ENCODE peak calls at places on chromosomes 5 and 9, in five cellular contexts. R, J, T, Q and C are unnamed samples.

GRCh38 chr5:178839319-178839704 is 20.4 kb upstream of the ZNF354B start:
- DNase-seq in R (peak), J (peak), T (peak), Q (peak), C (no peak)

GRCh38 chr5:15286659-15287058 is 213.3 kb upstream of the FBXL7 start:
- DNase-seq in R (no peak), J (no peak), T (peak), Q (no peak), C (no peak)

GRCh38 chr9:68970150-68970549 is 43.8 kb downstream of the PRKACG start:
- DNase-seq in R (no peak), J (no peak), T (no peak), Q (no peak), C (no peak)

GRCh38 chr5:14505310-14506140 is 76.1 kb upstream of the OTULINL start:
- DNase-seq in R (peak), J (no peak), T (no peak), Q (no peak), C (no peak)

GRCh38 chr5:89697581-89697980 is 712.0 kb downstream of the CETN3 start:
- DNase-seq in R (no peak), J (peak), T (no peak), Q (no peak), C (no peak)

GRCh38 chr5:61120534-61120933 is 41.7 kb downstream of the SMIM15 start:
- DNase-seq in R (no peak), J (peak), T (no peak), Q (no peak), C (no peak)

GRCh38 chr9:132059351-132059750 is 20.3 kb downstream of the MED27 start:
- DNase-seq in R (no peak), J (no peak), T (peak), Q (no peak), C (no peak)

GRCh38 chr9:114271556-114272510 is 51.1 kb upstream of the ORM1 start:
- DNase-seq in R (no peak), J (peak), T (peak), Q (peak), C (no peak)

GRCh38 chr9:110213413-110214044 is 5.6 kb upstream of the C9orf152 start:
- DNase-seq in R (no peak), J (no peak), T (no peak), Q (no peak), C (no peak)

GRCh38 chr5:54187694-54188093 is 122.7 kb downstream of the ARL15 start:
- DNase-seq in R (no peak), J (no peak), T (no peak), Q (no peak), C (no peak)

GRCh38 chr9:100689635-100690034 is 111.8 kb downstream of the CAVIN4 start:
- DNase-seq in R (no peak), J (no peak), T (no peak), Q (no peak), C (peak)

GRCh38 chr5:35899805-35900204 is 38.6 kb downstream of the CAPSL start:
- DNase-seq in R (no peak), J (no peak), T (no peak), Q (no peak), C (peak)
- H3K4me3 ChIP-seq in R (no peak), J (no peak), T (no peak), Q (no peak), C (no peak)

GRCh38 chr9:34519321-34520020 is 3.3 kb downstream of the ENHO start:
- DNase-seq in R (no peak), J (no peak), T (no peak), Q (no peak), C (no peak)
- TF ChIP-seq CTCF in R (no peak), J (peak), T (no peak), Q (no peak), C (no peak)

GRCh38 chr9:89465726-89466308 is 32.1 kb downstream of the SEMA4D start:
- DNase-seq in R (no peak), J (no peak), T (no peak), Q (no peak), C (no peak)

GRCh38 chr9:89466451-89467277 is 31.2 kb downstream of the SEMA4D start:
- DNase-seq in R (no peak), J (no peak), T (no peak), Q (no peak), C (peak)

GRCh38 chr9:89468271-89468960 is 29.5 kb downstream of the SEMA4D start:
- DNase-seq in R (no peak), J (no peak), T (no peak), Q (no peak), C (no peak)

GRCh38 chr9:89469003-89469402 is 28.9 kb downstream of the SEMA4D start:
- DNase-seq in R (no peak), J (no peak), T (no peak), Q (no peak), C (no peak)

DNA sequence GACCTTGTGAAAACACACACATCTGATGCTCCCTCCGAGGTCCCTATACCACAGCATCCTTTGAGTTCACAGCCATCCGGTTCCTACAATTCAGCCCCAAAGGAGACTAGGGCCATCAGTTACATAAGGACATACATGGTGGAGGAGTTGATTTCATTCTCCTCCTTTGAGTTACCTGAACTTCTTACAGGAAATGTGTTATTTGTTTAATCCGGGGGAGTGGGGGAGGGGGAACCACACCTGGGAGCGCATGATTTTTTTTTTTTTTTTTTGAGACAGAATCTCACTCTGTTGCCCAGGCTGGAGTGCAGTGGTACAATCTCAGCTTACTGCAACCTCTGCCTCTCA is 30.7 kb downstream of the SEMA4D start:
- DNase-seq in R (no peak), J (no peak), T (no peak), Q (no peak), C (no peak)
- H3K4me3 ChIP-seq in R (no peak), J (no peak), T (no peak), Q (no peak), C (peak)

GRCh38 chr5:10229306-10230048 is 20.2 kb downstream of the ATPSCKMT start:
- DNase-seq in R (no peak), J (peak), T (no peak), Q (no peak), C (no peak)
- TF ChIP-seq CTCF in R (no peak), J (peak), T (no peak), Q (no peak), C (no peak)

GRCh38 chr9:99103505-99103904 is 1.4 kb upstream of the TGFBR1 start:
- DNase-seq in R (no peak), J (no peak), T (no peak), Q (no peak), C (no peak)
- H3K4me3 ChIP-seq in R (no peak), J (peak), T (no peak), Q (no peak), C (no peak)

DNA sequence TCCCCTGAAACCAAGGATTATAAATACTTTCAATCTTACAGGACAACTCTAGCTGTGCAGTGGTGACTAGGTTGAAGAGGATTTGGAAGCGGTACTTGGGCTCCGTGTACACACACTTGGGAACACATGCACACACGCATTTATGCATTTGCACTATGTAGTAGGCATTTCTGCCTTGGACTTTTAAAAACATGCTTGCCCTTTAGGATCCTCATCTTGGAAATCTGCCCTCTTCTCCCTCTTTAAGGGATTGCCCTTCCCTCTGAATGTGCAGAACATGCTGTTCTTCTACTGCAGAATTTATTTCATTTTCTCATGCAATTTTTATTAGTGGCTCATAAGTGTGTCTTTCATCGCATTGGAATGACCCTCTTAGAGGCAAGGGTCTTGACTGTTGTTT is 139.0 kb downstream of the GRIA1 start:
- DNase-seq in R (no peak), J (no peak), T (no peak), Q (no peak), C (no peak)
- TF ChIP-seq CTCF in R (no peak), J (peak), T (no peak), Q (no peak), C (no peak)

DNA sequence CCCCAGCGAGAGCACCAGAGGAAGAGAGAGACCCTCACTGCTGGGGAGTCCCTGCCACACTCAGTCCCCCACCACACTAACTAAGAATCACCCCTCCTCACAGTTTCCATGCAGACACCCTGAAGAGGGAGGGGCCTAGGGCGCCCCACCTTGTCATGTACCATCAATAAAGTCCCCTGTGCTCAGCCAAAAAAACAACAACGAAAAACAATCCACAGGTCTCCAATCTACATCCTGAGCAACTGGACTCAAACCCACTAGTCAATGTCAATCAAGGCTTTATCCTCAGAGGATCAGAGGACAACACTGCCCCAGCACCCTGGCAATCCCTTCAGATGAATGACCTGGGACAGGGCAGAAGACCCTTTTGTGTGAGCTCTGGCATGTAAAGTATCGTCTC is 210.1 kb upstream of the MSX2 start:
- DNase-seq in R (no peak), J (no peak), T (no peak), Q (no peak), C (no peak)
- H3K4me3 ChIP-seq in R (no peak), J (no peak), T (no peak), Q (no peak), C (no peak)

DNA sequence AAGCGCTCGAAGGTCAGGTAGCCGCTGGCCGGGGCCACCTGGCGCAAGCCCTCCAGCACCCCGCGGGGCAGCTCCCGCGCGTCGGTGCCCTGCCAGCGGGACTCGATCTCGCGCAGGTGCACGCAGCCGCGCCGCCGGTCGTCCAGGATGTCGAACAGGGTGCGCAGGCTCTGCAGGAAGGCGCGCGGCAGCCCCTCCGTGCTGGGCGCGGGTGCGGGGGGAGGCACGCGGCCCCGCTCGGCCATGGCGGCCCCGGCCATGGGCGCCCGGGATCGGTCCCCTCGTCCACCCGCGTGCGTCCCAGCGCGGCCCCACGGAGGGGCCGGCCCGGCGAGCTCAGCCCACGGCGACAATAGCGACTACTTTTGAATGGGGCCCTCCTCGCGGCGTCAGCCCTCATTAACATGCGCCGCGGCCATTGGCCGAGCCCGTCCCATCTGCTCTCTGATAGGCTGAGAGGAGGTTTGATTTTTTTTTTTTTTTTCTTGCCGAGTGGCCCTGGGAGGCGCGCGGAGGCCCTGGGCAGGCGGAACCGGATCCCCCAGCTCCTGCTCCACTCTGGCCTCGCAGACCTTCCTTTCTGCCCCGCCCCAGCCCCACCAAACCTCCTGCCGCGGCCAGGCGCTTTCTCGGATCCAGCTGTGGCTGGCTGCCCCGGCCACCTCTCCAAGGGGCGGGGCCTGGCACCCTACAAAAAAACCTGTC is at the start of gene SAPCD2:
- DNase-seq in R (peak), J (peak), T (peak), Q (peak), C (peak)
- TF ChIP-seq CTCF in R (no peak), J (no peak), T (no peak), Q (no peak), C (no peak)